ENCODE peak calls at places on chromosomes 4 and X, in ten cellular contexts. Y, V, I, E, S, A, T, O, W and F are unnamed samples.

GRCh38 chr4:125313989-125314602 is 659 bp upstream of the FAT4 start:
- DNase-seq in Y (no peak), T (no peak), W (no peak), E (no peak), V (no peak), S (no peak), O (peak), A (no peak), I (no peak), F (no peak)

GRCh38 chr4:123386608-123387007 is 10.0 kb upstream of the SPRY1 start:
- DNase-seq in W (no peak), V (no peak), E (no peak), A (no peak), O (no peak), I (no peak), Y (no peak), S (no peak), T (no peak), F (no peak)

GRCh38 chrX:47145408-47146120 is 543 bp downstream of the RBM10 start:
- DNase-seq in Y (no peak), A (no peak), O (peak), V (no peak), T (no peak), S (no peak), W (peak), I (no peak), E (no peak), F (peak)

GRCh38 chr4:122842392-122842791 is 15.8 kb downstream of the FGF2 start:
- DNase-seq in V (no peak), Y (no peak), W (no peak), S (no peak), E (no peak), I (no peak), O (no peak), A (no peak), T (no peak), F (no peak)

GRCh38 chrX:32592786-32593185 is 618.6 kb downstream of the DMD start:
- DNase-seq in V (no peak), Y (no peak), O (no peak), W (no peak), S (no peak), E (no peak), A (no peak), T (no peak), I (no peak), F (no peak)

GRCh38 chrX:26851981-26852380 is 611.2 kb downstream of the PPP4R3C start:
- DNase-seq in V (no peak), S (peak), W (no peak), T (no peak), A (no peak), Y (no peak), E (peak), I (peak), O (no peak), F (no peak)

GRCh38 chr4:122762520-122762919 is 30.0 kb downstream of the BBS12 start:
- DNase-seq in V (no peak), W (no peak), Y (no peak), T (no peak), S (no peak), A (no peak), E (no peak), O (no peak), I (no peak), F (peak)

GRCh38 chr4:10163296-10163695 is 46.7 kb upstream of the WDR1 start:
- DNase-seq in W (no peak), V (no peak), E (no peak), I (no peak), S (no peak), Y (no peak), O (no peak), T (no peak), A (no peak), F (no peak)

GRCh38 chrX:153456161-153456560 is 10.3 kb upstream of the TREX2 start:
- DNase-seq in O (no peak), S (no peak), T (no peak), V (no peak), I (no peak), A (no peak), E (no peak), W (no peak), Y (no peak), F (no peak)

GRCh38 chrX:24862343-24862742 is 153.4 kb downstream of the ARX start:
- DNase-seq in S (peak), Y (no peak), V (no peak), I (no peak), W (no peak), A (no peak), E (peak), O (no peak), T (no peak), F (no peak)

GRCh38 chr4:131426023-131426758 is 1722.9 kb upstream of the PCDH10 start:
- DNase-seq in W (no peak), V (no peak), O (no peak), S (no peak), Y (no peak), I (no peak), E (no peak), T (no peak), A (no peak), F (peak)

GRCh38 chr4:6079965-6080364 is 61.7 kb upstream of the C4orf50 start:
- DNase-seq in A (no peak), O (no peak), T (no peak), W (no peak), V (no peak), Y (peak), I (no peak), E (no peak), S (no peak), F (no peak)

GRCh38 chr4:7371122-7371941 is 63.4 kb downstream of the PSAPL1 start:
- DNase-seq in W (no peak), T (no peak), Y (no peak), E (peak), A (no peak), V (peak), O (no peak), I (no peak), S (peak), F (no peak)

GRCh38 chr4:76641351-76641750 is 206.3 kb downstream of the SHROOM3 start:
- DNase-seq in I (no peak), O (no peak), Y (no peak), S (no peak), A (no peak), T (no peak), V (no peak), W (peak), E (no peak), F (no peak)

GRCh38 chr4:74665346-74665745 is 129.0 kb downstream of the BTC start:
- DNase-seq in S (no peak), Y (no peak), W (no peak), A (no peak), I (no peak), T (no peak), O (no peak), V (no peak), E (no peak), F (no peak)

GRCh38 chrX:38154818-38155217 is 65.9 kb downstream of the SRPX start:
- DNase-seq in I (no peak), S (no peak), A (no peak), W (peak), V (no peak), O (no peak), Y (no peak), T (no peak), E (peak), F (no peak)

GRCh38 chr4:72591547-72591946 is 22.5 kb upstream of the ADAMTS3 start:
- DNase-seq in Y (no peak), V (no peak), A (no peak), O (no peak), I (no peak), T (no peak), E (peak), S (no peak), W (no peak), F (no peak)

GRCh38 chrX:40108959-40109287 is 11.2 kb upstream of the BCOR start:
- DNase-seq in W (peak), A (peak), V (peak), O (peak), S (peak), Y (no peak), I (no peak), T (peak), E (peak), F (no peak)

GRCh38 chr4:53459548-53459947 is 82.1 kb downstream of the FIP1L1 start:
- DNase-seq in W (no peak), V (peak), S (peak), T (no peak), A (no peak), I (no peak), E (peak), O (no peak), Y (no peak), F (no peak)

GRCh38 chrX:53281321-53281822 is at the start of gene IQSEC2:
- DNase-seq in Y (peak), A (peak), E (peak), T (peak), O (peak), I (no peak), V (peak), W (peak), S (peak), F (no peak)

GRCh38 chrX:71665747-71666146 is 1.6 kb upstream of the LOC101059915 start:
- DNase-seq in E (no peak), T (no peak), W (no peak), S (no peak), Y (no peak), I (no peak), V (no peak), A (no peak), O (no peak), F (no peak)

GRCh38 chr4:165556383-165556782 is 177.6 kb downstream of the CPE start:
- DNase-seq in I (no peak), T (no peak), Y (no peak), E (peak), V (no peak), A (no peak), S (peak), O (no peak), W (no peak), F (no peak)

GRCh38 chr4:156137971-156138581 is 184.4 kb upstream of the CTSO start:
- DNase-seq in W (no peak), A (no peak), V (no peak), Y (no peak), O (no peak), T (no peak), S (no peak), E (no peak), I (no peak), F (no peak)

GRCh38 chr4:72390409-72390808 is 178.6 kb downstream of the ADAMTS3 start:
- DNase-seq in A (no peak), V (no peak), O (no peak), I (no peak), S (peak), E (peak), Y (no peak), W (no peak), T (no peak), F (no peak)

GRCh38 chrX:71301195-71301924 is at the start of gene ITGB1BP2:
- DNase-seq in Y (peak), I (no peak), S (peak), O (no peak), A (no peak), V (no peak), W (no peak), T (no peak), E (peak), F (no peak)

GRCh38 chr4:113328514-113328913 is 279.1 kb downstream of the ANK2 start:
- DNase-seq in I (no peak), S (peak), W (no peak), Y (no peak), T (no peak), O (peak), V (no peak), A (peak), E (no peak), F (no peak)

GRCh38 chr4:122823476-122823875 is 3.2 kb upstream of the FGF2 start:
- DNase-seq in Y (no peak), T (no peak), O (no peak), E (peak), W (no peak), I (no peak), A (no peak), V (no peak), S (no peak), F (no peak)

GRCh38 chrX:3142259-3143042 is 101.2 kb downstream of the ARSF start:
- DNase-seq in A (no peak), V (no peak), Y (no peak), E (no peak), I (peak), W (no peak), T (no peak), S (no peak), O (no peak), F (no peak)

GRCh38 chrX:102767287-102767686 is 46.7 kb downstream of the GPRASP3 start:
- DNase-seq in E (no peak), W (no peak), I (no peak), V (no peak), O (no peak), Y (no peak), T (no peak), A (no peak), S (no peak), F (no peak)
- TF ChIP-seq CTCF in E (no peak), W (no peak), I (no peak), V (no peak), O (no peak), Y (no peak), T (no peak), A (no peak), S (no peak), F (no peak)

GRCh38 chr4:54852602-54853001 is 194.8 kb downstream of the KIT start:
- DNase-seq in Y (no peak), W (no peak), I (no peak), S (no peak), T (no peak), A (no peak), E (no peak), O (no peak), V (no peak), F (no peak)

GRCh38 chr4:54855221-54855854 is 197.6 kb downstream of the KIT start:
- DNase-seq in V (no peak), S (no peak), Y (no peak), E (no peak), T (no peak), I (no peak), W (no peak), O (no peak), A (no peak), F (no peak)

GRCh38 chr4:54852061-54852460 is 194.3 kb downstream of the KIT start:
- DNase-seq in V (no peak), I (no peak), T (no peak), Y (no peak), W (no peak), S (no peak), A (no peak), O (no peak), E (no peak), F (no peak)
- TF ChIP-seq CTCF in V (no peak), I (no peak), T (no peak), Y (no peak), W (no peak), S (no peak), A (no peak), O (no peak), E (no peak), F (no peak)

GRCh38 chr4:81915430-81915829 is 443.7 kb upstream of the RASGEF1B start:
- DNase-seq in S (no peak), W (no peak), I (no peak), V (no peak), Y (no peak), E (no peak), T (no peak), A (no peak), O (no peak), F (no peak)

GRCh38 chr4:81914623-81915022 is 442.9 kb upstream of the RASGEF1B start:
- DNase-seq in S (no peak), I (no peak), T (no peak), E (no peak), A (no peak), W (no peak), O (no peak), V (no peak), Y (no peak), F (peak)

GRCh38 chr4:81919238-81919637 is 447.5 kb upstream of the RASGEF1B start:
- DNase-seq in I (peak), Y (no peak), A (peak), W (no peak), S (peak), E (peak), V (no peak), T (no peak), O (no peak), F (peak)

GRCh38 chr4:81912420-81912819 is 440.7 kb upstream of the RASGEF1B start:
- DNase-seq in V (no peak), E (no peak), T (no peak), A (no peak), W (no peak), I (no peak), Y (no peak), S (no peak), O (no peak), F (no peak)

GRCh38 chr4:81913427-81913878 is 441.7 kb upstream of the RASGEF1B start:
- DNase-seq in O (peak), V (no peak), W (peak), E (peak), A (peak), S (peak), T (peak), I (peak), Y (no peak), F (peak)
- TF ChIP-seq CTCF in O (peak), V (peak), W (peak), E (peak), A (peak), S (peak), T (peak), I (peak), Y (peak), F (peak)

GRCh38 chr4:110544594-110544993 is 68.6 kb downstream of the ENPEP start:
- DNase-seq in S (no peak), V (no peak), O (no peak), I (no peak), Y (no peak), W (no peak), E (no peak), T (no peak), A (no peak), F (no peak)
- TF ChIP-seq CTCF in S (no peak), V (no peak), O (no peak), I (no peak), Y (no peak), W (no peak), E (no peak), T (no peak), A (no peak), F (no peak)

GRCh38 chrX:115330498-115331138 is 41.1 kb downstream of the LUZP4 start:
- DNase-seq in S (peak), O (peak), E (peak), V (peak), Y (no peak), T (peak), I (peak), A (peak), W (peak), F (peak)
- TF ChIP-seq CTCF in S (peak), O (peak), E (peak), V (peak), Y (peak), T (peak), I (peak), A (peak), W (peak), F (peak)

GRCh38 chr4:4430492-4431195 is 43.7 kb downstream of the NSG1 start:
- DNase-seq in Y (no peak), I (peak), O (peak), V (peak), A (peak), T (peak), W (peak), S (peak), E (peak), F (peak)
- TF ChIP-seq CTCF in Y (no peak), I (peak), O (peak), V (peak), A (peak), T (peak), W (peak), S (peak), E (peak), F (peak)

GRCh38 chrX:16577483-16578029 is 72.4 kb upstream of the S100G start:
- DNase-seq in Y (no peak), S (no peak), I (no peak), E (no peak), W (no peak), O (no peak), T (no peak), V (no peak), A (no peak), F (no peak)

GRCh38 chrX:16579517-16579916 is 70.4 kb upstream of the S100G start:
- DNase-seq in W (no peak), I (no peak), O (no peak), A (no peak), S (no peak), T (no peak), E (no peak), Y (no peak), V (no peak), F (no peak)

GRCh38 chrX:16573781-16574180 is 76.2 kb upstream of the S100G start:
- DNase-seq in T (no peak), V (peak), O (no peak), W (no peak), Y (no peak), A (no peak), S (peak), I (no peak), E (peak), F (no peak)

GRCh38 chrX:16578218-16578617 is 71.7 kb upstream of the S100G start:
- DNase-seq in W (no peak), E (peak), T (no peak), Y (no peak), S (peak), V (peak), A (peak), I (no peak), O (no peak), F (no peak)
- TF ChIP-seq CTCF in W (no peak), E (no peak), T (no peak), Y (no peak), S (no peak), V (no peak), A (peak), I (no peak), O (no peak), F (no peak)

GRCh38 chr4:8547108-8547911 is 32.9 kb upstream of the GPR78 start:
- DNase-seq in Y (no peak), T (peak), V (peak), W (no peak), A (peak), I (peak), O (no peak), S (peak), E (peak), F (peak)
- TF ChIP-seq CTCF in Y (no peak), T (peak), V (peak), W (peak), A (peak), I (peak), O (peak), S (peak), E (peak), F (peak)